ENCODE peak calls at places on chromosomes 3 and 15, in four cellular contexts. A is SK-N-SH, Z is H1, I is HepG2. T is an unnamed sample.

GRCh38 chr3:140134231-140134630 is 199.2 kb downstream of the CLSTN2 start:
- DNase-seq in Z (no peak), I (no peak), A (no peak), T (no peak)

GRCh38 chr3:42681361-42682038 is 3.8 kb upstream of the KLHL40 start:
- DNase-seq in A (no peak), Z (no peak), I (no peak), T (no peak)

GRCh38 chr3:99817047-99817436 is 620 bp upstream of the CMSS1 start:
- DNase-seq in I (no peak), Z (no peak), A (peak), T (no peak)

GRCh38 chr3:14435175-14436011 is 33.0 kb downstream of the SLC6A6 start:
- DNase-seq in A (no peak), I (no peak), Z (no peak), T (no peak)

GRCh38 chr3:4928277-4928789 is 50.9 kb upstream of the BHLHE40 start:
- DNase-seq in A (no peak), Z (no peak), I (no peak), T (no peak)

GRCh38 chr15:95639208-95639607 is 691.3 kb upstream of the NR2F2 start:
- DNase-seq in I (no peak), A (no peak), Z (no peak), T (no peak)

GRCh38 chr15:48796521-48796920 is 14.3 kb downstream of the CEP152 start:
- DNase-seq in Z (no peak), A (no peak), I (no peak), T (no peak)

GRCh38 chr15:100263031-100263430 is 78.7 kb downstream of the ADAMTS17 start:
- DNase-seq in I (no peak), Z (no peak), A (no peak), T (no peak)

GRCh38 chr15:100721758-100722550 is 119.6 kb downstream of the ASB7 start:
- DNase-seq in Z (no peak), A (no peak), I (peak), T (peak)

GRCh38 chr3:106862067-106862466 is 515.2 kb upstream of the CCDC54 start:
- DNase-seq in I (no peak), Z (no peak), A (no peak), T (no peak)

GRCh38 chr3:78728406-78729145 is 1039.2 kb downstream of the ROBO1 start:
- DNase-seq in Z (no peak), I (no peak), A (peak), T (no peak)

GRCh38 chr15:29471306-29471705 is 201.7 kb upstream of the NSMCE3 start:
- DNase-seq in Z (no peak), I (no peak), A (no peak), T (no peak)

GRCh38 chr3:24678441-24678865 is 183.8 kb upstream of the THRB start:
- DNase-seq in A (no peak), Z (no peak), I (no peak), T (peak)

GRCh38 chr15:88049509-88049908 is 207.0 kb downstream of the NTRK3 start:
- DNase-seq in I (no peak), Z (no peak), A (no peak), T (no peak)

GRCh38 chr3:101383156-101383575 is 62.8 kb upstream of the IMPG2 start:
- DNase-seq in I (no peak), Z (no peak), A (no peak), T (no peak)

GRCh38 chr3:707041-707440 is 385.8 kb upstream of the CNTN6 start:
- DNase-seq in A (no peak), I (no peak), Z (no peak), T (no peak)

GRCh38 chr3:122458992-122459391 is 43.1 kb upstream of the WDR5B start:
- DNase-seq in Z (no peak), I (no peak), A (no peak), T (peak)

GRCh38 chr3:82329300-82329699 is 567.9 kb upstream of the GBE1 start:
- DNase-seq in A (no peak), Z (no peak), I (no peak), T (no peak)

GRCh38 chr15:63091679-63092078 is 30.0 kb upstream of the LACTB start:
- DNase-seq in A (no peak), I (no peak), Z (no peak), T (no peak)
- TF ChIP-seq JUND in A (no peak), I (no peak), Z (no peak), T (no peak)

GRCh38 chr15:57875347-57875746 is 168.8 kb downstream of the POLR2M start:
- DNase-seq in A (no peak), Z (no peak), I (no peak), T (no peak)

GRCh38 chr15:57873564-57874209 is 167.2 kb downstream of the POLR2M start:
- DNase-seq in A (no peak), Z (no peak), I (no peak), T (no peak)

GRCh38 chr15:57881972-57882371 is 175.5 kb downstream of the POLR2M start:
- DNase-seq in A (no peak), I (no peak), Z (no peak), T (no peak)

GRCh38 chr15:57881361-57881760 is 174.8 kb downstream of the POLR2M start:
- DNase-seq in I (no peak), A (no peak), Z (no peak), T (no peak)

GRCh38 chr15:57878573-57878972 is 172.1 kb downstream of the POLR2M start:
- DNase-seq in A (no peak), I (no peak), Z (no peak), T (no peak)
- TF ChIP-seq JUND in A (no peak), I (no peak), Z (no peak), T (no peak)

DNA sequence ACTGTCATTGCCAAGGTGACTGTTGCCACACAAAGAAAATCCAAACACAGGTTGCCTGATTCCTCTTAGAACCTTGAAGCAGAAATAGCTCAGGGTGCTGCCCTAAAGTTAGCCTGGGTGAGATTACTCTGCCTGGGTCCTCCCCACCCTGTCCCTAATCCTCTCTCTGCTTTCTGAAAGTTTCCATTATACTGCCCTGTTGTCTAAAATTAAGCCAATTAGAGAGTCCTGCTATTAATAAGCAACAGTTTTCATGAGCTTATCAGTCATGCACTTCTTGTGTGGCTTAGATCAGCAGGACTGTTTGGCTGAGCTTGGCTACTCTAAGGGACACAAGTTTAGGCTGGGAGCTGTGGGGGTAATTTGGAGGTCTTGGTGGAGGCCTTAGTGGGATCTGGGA is 334.7 kb upstream of the LRRFIP2 start:
- DNase-seq in I (no peak), Z (no peak), A (no peak), T (no peak)
- TF ChIP-seq JUND in I (no peak), Z (no peak), A (no peak), T (no peak)

DNA sequence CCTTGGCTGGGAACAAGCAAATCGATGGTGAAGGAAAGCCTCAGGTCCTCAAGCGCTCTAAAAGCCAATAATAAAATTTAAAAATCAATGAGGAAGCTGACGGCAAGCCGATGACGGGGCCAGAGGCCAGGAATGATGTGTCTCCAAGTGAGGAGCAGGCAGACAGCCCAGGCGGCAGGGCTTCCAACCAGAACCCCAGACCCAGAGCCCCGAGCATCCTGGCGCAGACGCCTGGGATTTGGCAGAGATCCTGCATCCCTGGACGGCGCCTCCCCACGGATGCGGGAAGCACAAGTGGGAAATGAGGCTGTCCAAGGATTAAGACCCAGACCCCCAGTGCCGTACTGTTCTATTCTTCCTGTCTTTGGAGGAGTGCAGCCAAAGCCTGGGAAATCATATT is 123.1 kb upstream of the PROK2 start:
- DNase-seq in A (peak), Z (no peak), I (no peak), T (no peak)
- TF ChIP-seq JUND in A (no peak), Z (no peak), I (no peak), T (no peak)

GRCh38 chr3:195179782-195180489 is 91.0 kb downstream of the XXYLT1 start:
- DNase-seq in I (no peak), A (peak), Z (no peak), T (no peak)

GRCh38 chr3:195181781-195182469 is 89.0 kb downstream of the XXYLT1 start:
- DNase-seq in Z (no peak), A (no peak), I (no peak), T (no peak)

GRCh38 chr3:195181107-195181498 is 89.9 kb downstream of the XXYLT1 start:
- DNase-seq in A (no peak), Z (no peak), I (no peak), T (no peak)

GRCh38 chr3:195182470-195182795 is 88.5 kb downstream of the XXYLT1 start:
- DNase-seq in A (no peak), Z (no peak), I (no peak), T (peak)

DNA sequence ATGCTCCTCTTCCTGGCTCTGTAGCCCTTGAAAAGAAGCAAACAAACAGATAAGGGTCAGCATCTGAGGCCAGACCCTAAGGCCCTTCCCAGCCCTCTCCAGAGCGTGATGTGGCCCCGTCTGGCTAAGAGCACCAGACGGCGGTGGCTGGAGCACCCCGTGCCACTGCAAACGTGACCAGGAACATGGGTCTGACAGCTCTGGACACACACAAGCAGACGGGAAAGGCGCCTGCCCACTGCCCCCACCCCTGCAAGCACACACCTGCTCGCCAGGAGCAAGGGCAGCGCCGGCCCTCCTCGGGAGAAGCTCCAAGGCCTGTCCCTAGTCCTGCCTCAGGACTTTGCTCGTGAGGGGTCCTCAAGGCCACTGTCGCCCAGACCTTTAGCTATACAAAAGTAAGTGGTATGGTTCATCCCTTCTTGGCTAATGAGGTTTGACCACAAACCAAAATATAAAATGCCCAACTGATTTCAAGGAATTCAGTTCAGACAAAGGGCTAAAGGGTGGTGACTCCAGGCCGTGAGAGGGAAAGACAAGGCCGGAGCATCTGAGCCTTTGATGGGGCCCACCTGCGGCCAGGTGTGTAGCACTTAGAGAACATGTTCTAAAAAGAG is 90.4 kb downstream of the XXYLT1 start:
- DNase-seq in A (peak), I (no peak), Z (no peak), T (no peak)
- TF ChIP-seq JUND in A (no peak), I (no peak), Z (no peak), T (no peak)